ENCODE peak calls at places on chromosomes 2 and 18, in five cellular contexts. V, N, L, W and M are unnamed samples. For H3K27me3, the result is how much of the 10 kb centered on the place peaks cover.

GRCh38 chr2:31359229-31359628 is 55.3 kb downstream of the XDH start:
- DNase-seq in V (no peak), N (no peak), L (no peak), W (no peak), M (no peak)

GRCh38 chr2:222903234-222904220 is 42.7 kb downstream of the ACSL3 start:
- DNase-seq in V (peak), N (no peak), L (peak), W (peak), M (no peak)

GRCh38 chr18:74316257-74317180 is 880 bp downstream of the C18orf63 start:
- DNase-seq in V (no peak), N (no peak), L (no peak), W (peak), M (peak)

GRCh38 chr2:50449306-50449705 is 582.6 kb downstream of the NRXN1 start:
- DNase-seq in V (no peak), N (no peak), L (no peak), W (no peak), M (no peak)

GRCh38 chr2:140695163-140695562 is 1435.7 kb downstream of the LRP1B start:
- DNase-seq in V (no peak), N (no peak), L (no peak), W (peak), M (no peak)

GRCh38 chr2:241849616-241850543 is 8.8 kb downstream of the PDCD1 start:
- DNase-seq in V (no peak), N (no peak), L (no peak), W (no peak), M (peak)

GRCh38 chr2:231069379-231070054 is 12.8 kb downstream of the PSMD1 start:
- DNase-seq in V (no peak), N (no peak), L (no peak), W (no peak), M (no peak)

GRCh38 chr18:21897811-21898210 is 157.2 kb downstream of the MIB1 start:
- DNase-seq in V (peak), N (no peak), L (peak), W (peak), M (peak)

GRCh38 chr18:55794288-55795052 is 206.5 kb upstream of the TCF4 start:
- DNase-seq in V (no peak), N (no peak), L (no peak), W (no peak), M (peak)

GRCh38 chr18:55695091-55695490 is 107.1 kb upstream of the TCF4 start:
- DNase-seq in V (no peak), N (no peak), L (no peak), W (no peak), M (no peak)

GRCh38 chr18:40437517-40437916 is 1517.5 kb upstream of the PIK3C3 start:
- DNase-seq in V (no peak), N (no peak), L (no peak), W (no peak), M (no peak)

GRCh38 chr2:12702661-12703121 is 14.0 kb upstream of the TRIB2 start:
- DNase-seq in V (peak), N (no peak), L (no peak), W (peak), M (peak)

GRCh38 chr18:75109819-75110218 is 99.1 kb downstream of the PTGR3 start:
- DNase-seq in V (no peak), N (no peak), L (no peak), W (no peak), M (no peak)

GRCh38 chr2:23967846-23968245 is 27.6 kb downstream of the UBXN2A start:
- DNase-seq in V (no peak), N (no peak), L (no peak), W (no peak), M (no peak)

GRCh38 chr2:88724643-88725332 is 33.3 kb downstream of the RPIA start:
- DNase-seq in V (peak), N (no peak), L (no peak), W (no peak), M (no peak)

GRCh38 chr2:98454500-98455235 is 10.0 kb downstream of the INPP4A start:
- DNase-seq in V (no peak), N (no peak), L (no peak), W (peak), M (peak)

GRCh38 chr2:101473911-101474751 is 781 bp downstream of the RFX8 start:
- DNase-seq in V (peak), N (peak), L (no peak), W (peak), M (peak)

GRCh38 chr2:75571730-75572430 is 11.1 kb upstream of the EVA1A start:
- DNase-seq in V (no peak), N (no peak), L (no peak), W (no peak), M (no peak)

GRCh38 chr2:8682719-8683667 is 1.1 kb downstream of the ID2 start:
- DNase-seq in V (peak), N (peak), L (peak), W (peak), M (no peak)

GRCh38 chr2:73468376-73468775 is 82.7 kb downstream of the ALMS1 start:
- DNase-seq in V (no peak), N (no peak), L (no peak), W (no peak), M (no peak)

GRCh38 chr2:202808754-202809153 is 62.8 kb downstream of the ICA1L start:
- DNase-seq in V (no peak), N (no peak), L (no peak), W (no peak), M (no peak)

GRCh38 chr2:42519624-42520023 is 25.8 kb upstream of the KCNG3 start:
- DNase-seq in V (no peak), N (no peak), L (no peak), W (no peak), M (no peak)

GRCh38 chr2:221818569-221818968 is 246.5 kb upstream of the EPHA4 start:
- DNase-seq in V (no peak), N (no peak), L (no peak), W (no peak), M (no peak)

GRCh38 chr2:43303889-43304288 is 77.5 kb upstream of the ZFP36L2 start:
- DNase-seq in V (no peak), N (no peak), L (no peak), W (no peak), M (no peak)

GRCh38 chr2:14540003-14540402 is 92.5 kb upstream of the LRATD1 start:
- DNase-seq in V (no peak), N (no peak), L (no peak), W (no peak), M (no peak)

GRCh38 chr2:134736167-134736885 is 17.5 kb upstream of the TMEM163 start:
- DNase-seq in V (no peak), N (no peak), L (no peak), W (no peak), M (no peak)

GRCh38 chr2:74507926-74508520 is 528 bp upstream of the PCGF1 start:
- DNase-seq in V (peak), N (no peak), L (no peak), W (peak), M (no peak)

GRCh38 chr2:165371356-165371755 is 98.1 kb upstream of the CSRNP3 start:
- DNase-seq in V (no peak), N (peak), L (no peak), W (no peak), M (no peak)

GRCh38 chr2:239438968-239439367 is 38.1 kb upstream of the HDAC4 start:
- DNase-seq in V (no peak), N (no peak), L (no peak), W (no peak), M (no peak)

GRCh38 chr18:71020342-71021096 is 731.7 kb downstream of the SOCS6 start:
- DNase-seq in V (no peak), N (no peak), L (no peak), W (no peak), M (no peak)

GRCh38 chr2:172931256-172931894 is 144.3 kb upstream of the MAP3K20 start:
- DNase-seq in V (no peak), N (no peak), L (peak), W (no peak), M (peak)

GRCh38 chr2:118224144-118224887 is 136.0 kb downstream of the INSIG2 start:
- DNase-seq in V (peak), N (no peak), L (no peak), W (peak), M (no peak)

GRCh38 chr2:118224888-118225264 is 136.6 kb downstream of the INSIG2 start:
- DNase-seq in V (no peak), N (no peak), L (no peak), W (no peak), M (no peak)

GRCh38 chr2:118223487-118224136 is 135.3 kb downstream of the INSIG2 start:
- DNase-seq in V (no peak), N (no peak), L (no peak), W (peak), M (peak)

GRCh38 chr2:118231759-118232158 is 143.5 kb downstream of the INSIG2 start:
- DNase-seq in V (no peak), N (no peak), L (no peak), W (no peak), M (no peak)

GRCh38 chr2:118227698-118228508 is 139.6 kb downstream of the INSIG2 start:
- DNase-seq in V (no peak), N (no peak), L (no peak), W (no peak), M (no peak)
- H3K27me3 ChIP-seq in V (under half), N (under half), L (under half), W (under half), M (under half)

DNA sequence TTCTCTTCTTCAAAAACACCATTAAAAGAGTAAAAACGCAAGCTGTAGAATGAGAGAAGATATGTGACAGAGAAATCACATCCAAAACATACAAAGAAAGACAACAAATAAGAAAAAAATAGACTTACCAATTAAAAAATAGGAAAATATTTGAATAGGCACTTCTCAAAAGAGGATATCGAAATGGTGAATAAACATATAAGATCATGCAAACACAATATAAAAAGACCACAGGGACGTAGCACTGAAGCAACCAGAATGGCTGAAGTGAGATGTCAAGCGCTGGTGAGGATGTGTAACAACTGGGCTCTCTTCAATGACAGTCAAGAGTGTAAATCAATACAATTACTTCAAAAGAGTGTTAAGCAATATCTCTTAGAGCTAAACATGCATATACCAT is 202.3 kb downstream of the ZBTB7C start:
- DNase-seq in V (no peak), N (no peak), L (no peak), W (no peak), M (no peak)
- H3K27me3 ChIP-seq in V (under half), N (under half), L (under half), W (under half), M (under half)

DNA sequence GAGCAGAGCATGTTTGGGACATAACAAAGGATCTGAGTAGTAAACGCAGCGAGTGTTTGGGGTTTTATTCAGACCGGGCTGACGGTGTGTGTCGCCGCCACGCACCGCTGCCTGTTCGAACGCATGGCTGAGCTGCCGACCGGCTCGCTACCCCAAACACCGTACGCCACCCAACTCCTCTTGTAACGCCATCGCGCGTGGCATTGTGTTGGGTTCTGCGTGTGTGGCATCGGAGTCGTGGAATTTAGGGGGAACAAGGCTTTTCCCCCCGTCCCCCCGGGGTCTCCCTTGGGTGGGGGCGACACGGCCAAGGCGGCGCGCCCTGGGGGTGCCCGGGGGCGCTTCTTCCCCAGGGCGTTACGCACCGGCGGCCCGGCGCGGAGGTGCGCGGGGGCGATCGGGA is 464 bp upstream of the NRP2 start:
- DNase-seq in V (no peak), N (no peak), L (no peak), W (no peak), M (peak)
- H3K27me3 ChIP-seq in V (under half), N (under half), L (under half), W (under half), M (under half)

DNA sequence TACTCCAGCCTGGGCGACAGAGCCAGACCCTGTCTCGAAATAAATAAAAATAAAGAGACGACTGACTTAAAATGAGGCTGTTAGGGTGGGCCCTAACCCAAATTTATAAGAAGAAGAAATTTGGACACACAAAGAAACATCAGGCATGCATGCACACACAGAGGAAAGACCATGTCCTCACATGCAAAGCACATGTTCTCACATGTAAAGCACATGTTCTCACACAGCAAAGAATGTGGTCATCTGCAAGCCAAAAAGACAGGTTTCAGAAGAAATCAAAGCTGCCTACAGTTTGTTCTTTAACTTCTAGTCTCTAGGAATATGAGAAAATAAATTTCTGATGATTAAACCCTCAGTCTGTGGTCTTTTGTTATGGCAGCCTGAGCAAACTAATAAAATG is 132.3 kb upstream of the CRIM1 start:
- DNase-seq in V (no peak), N (no peak), L (no peak), W (no peak), M (no peak)
- H3K27me3 ChIP-seq in V (under half), N (under half), L (under half), W (under half), M (under half)

GRCh38 chr2:183078163-183078466 is 432 bp upstream of the DUSP19 start:
- DNase-seq in V (no peak), N (no peak), L (no peak), W (peak), M (no peak)
- H3K27me3 ChIP-seq in V (under half), N (under half), L (under half), W (under half), M (under half)

GRCh38 chr2:125243074-125243473 is 1218.0 kb downstream of the CNTNAP5 start:
- DNase-seq in V (no peak), N (no peak), L (no peak), W (no peak), M (no peak)

DNA sequence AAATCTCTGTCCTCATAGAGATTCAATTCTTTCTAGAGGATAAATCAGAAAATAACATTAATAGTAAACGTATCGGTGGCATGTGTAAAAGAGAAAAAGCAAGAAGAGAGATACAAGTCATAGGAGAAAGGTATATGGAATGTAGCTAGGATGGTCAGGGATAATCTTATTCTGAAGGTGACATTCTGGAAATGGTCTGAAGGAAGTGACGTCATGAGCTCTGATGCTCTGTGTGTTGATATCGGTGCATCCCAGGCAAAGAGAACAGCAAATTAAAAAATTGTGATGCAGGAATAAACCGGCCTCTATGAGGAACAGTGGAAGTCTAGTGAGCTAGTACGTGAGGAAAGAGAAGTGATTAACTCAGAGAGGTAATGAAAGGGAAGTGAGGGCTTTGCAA is 1215.8 kb downstream of the CNTNAP5 start:
- DNase-seq in V (no peak), N (no peak), L (no peak), W (no peak), M (no peak)
- H3K27me3 ChIP-seq in V (under half), N (under half), L (under half), W (under half), M (under half)

DNA sequence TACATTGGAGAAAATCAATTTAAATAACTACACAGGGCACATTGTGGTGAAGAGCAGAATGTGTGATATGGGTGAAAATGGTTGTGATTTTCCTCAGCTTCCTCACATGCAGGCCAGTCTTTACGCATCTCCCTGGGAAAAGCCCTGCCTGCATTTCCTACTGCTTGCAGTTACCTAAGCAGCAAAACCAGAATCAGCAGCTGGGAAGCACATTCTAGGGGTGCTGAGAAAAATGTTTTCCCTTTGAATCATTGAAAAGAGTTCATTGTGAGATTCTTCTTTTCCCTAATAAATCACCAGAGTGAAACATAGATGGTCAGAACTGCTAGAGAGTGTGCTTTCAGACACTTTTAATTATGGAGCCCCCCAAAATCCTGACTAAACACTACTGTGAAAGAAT is 656.0 kb downstream of the TDRD15 start:
- DNase-seq in V (no peak), N (no peak), L (no peak), W (no peak), M (no peak)
- H3K27me3 ChIP-seq in V (under half), N (under half), L (under half), W (under half), M (under half)

GRCh38 chr2:11680181-11680900 is 10.3 kb upstream of the NTSR2 start:
- DNase-seq in V (peak), N (no peak), L (no peak), W (peak), M (no peak)
- H3K27me3 ChIP-seq in V (under half), N (under half), L (under half), W (under half), M (under half)